ENCODE peak calls at places on chromosomes 4 and X, in five cellular contexts. T, U, K, V and M are unnamed samples.
A peak's percentile ranks its signal among the peaks of the same experiment; 100 is the strongest.

GRCh38 chrX:48864210-48864609 is 28.8 kb upstream of the PCSK1N start:
- DNase-seq in T (peak; percentile 42), U (no peak), K (peak; percentile 1), V (no peak), M (peak; percentile 13)

GRCh38 chr4:8040607-8041006 is 100.9 kb upstream of the AFAP1 start:
- DNase-seq in T (no peak), U (no peak), K (no peak), V (no peak), M (no peak)

GRCh38 chrX:1181131-1181530 is 31.3 kb downstream of the CRLF2 start:
- DNase-seq in T (no peak), U (no peak), K (no peak), V (no peak), M (no peak)

GRCh38 chr4:186204103-186204559 is 12.8 kb downstream of the CYP4V2 start:
- DNase-seq in T (no peak), U (no peak), K (no peak), V (peak; percentile 66), M (peak; percentile 68)

GRCh38 chr4:125357675-125358074 is 42.9 kb downstream of the FAT4 start:
- DNase-seq in T (no peak), U (no peak), K (no peak), V (no peak), M (no peak)

GRCh38 chr4:180808862-180809261 is 1434.3 kb upstream of the TENM3 start:
- DNase-seq in T (no peak), U (no peak), K (no peak), V (peak; percentile 36), M (no peak)

GRCh38 chr4:153244969-153245368 is 40.7 kb downstream of the TRIM2 start:
- DNase-seq in T (no peak), U (no peak), K (no peak), V (no peak), M (no peak)

GRCh38 chr4:24778427-24779225 is 16.7 kb upstream of the SOD3 start:
- DNase-seq in T (no peak), U (peak; percentile 42), K (no peak), V (no peak), M (no peak)

GRCh38 chr4:147754037-147754445 is 22.2 kb downstream of the ARHGAP10 start:
- DNase-seq in T (peak; percentile 79), U (no peak), K (no peak), V (no peak), M (peak; percentile 32)

GRCh38 chrX:41823402-41823801 is 99.4 kb downstream of the GPR82 start:
- DNase-seq in T (no peak), U (no peak), K (peak; percentile 84), V (no peak), M (no peak)

GRCh38 chrX:118553042-118553714 is 57.6 kb downstream of the DOCK11 start:
- DNase-seq in T (no peak), U (no peak), K (no peak), V (no peak), M (no peak)

GRCh38 chrX:106726485-106727437 is at the start of gene RNF128:
- DNase-seq in T (peak; percentile 43), U (no peak), K (peak; percentile 66), V (peak; percentile 76), M (no peak)

GRCh38 chrX:16223385-16223784 is 56.1 kb downstream of the MAGEB17 start:
- DNase-seq in T (no peak), U (no peak), K (no peak), V (no peak), M (no peak)
- H3K9me3 ChIP-seq in T (peaks cover 6% of the 10 kb centered on the region), U (no peaks in the 10 kb centered on the region), K (peaks cover 7% of the 10 kb centered on the region), V (no peaks in the 10 kb centered on the region), M (no peaks in the 10 kb centered on the region)

GRCh38 chr4:160980091-160980490 is 1183.7 kb downstream of the FSTL5 start:
- DNase-seq in T (no peak), U (no peak), K (no peak), V (no peak), M (no peak)

GRCh38 chr4:160983035-160983434 is 1180.8 kb downstream of the FSTL5 start:
- DNase-seq in T (no peak), U (no peak), K (no peak), V (no peak), M (no peak)

DNA sequence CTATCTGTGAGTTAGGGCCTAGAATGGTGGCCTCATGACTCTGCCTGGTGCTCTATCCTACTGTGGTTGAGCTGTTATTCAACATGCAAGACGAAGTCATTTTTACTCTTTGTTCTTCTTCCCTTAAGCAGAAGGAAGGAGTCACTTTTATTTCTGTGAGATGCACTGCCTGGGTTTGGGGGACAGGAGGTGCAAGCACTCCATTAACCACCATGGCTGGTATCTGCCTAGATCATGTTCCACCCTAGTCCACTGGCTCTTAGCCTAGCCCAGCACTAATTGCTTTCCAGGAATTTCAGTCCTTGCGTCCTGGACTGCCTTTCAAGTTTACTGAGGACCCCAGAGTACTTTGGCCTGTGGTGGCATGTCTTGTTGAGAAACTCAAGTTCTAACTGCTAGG is 1182.7 kb downstream of the FSTL5 start:
- DNase-seq in T (no peak), U (no peak), K (no peak), V (no peak), M (no peak)
- H3K9me3 ChIP-seq in T (no peaks in the 10 kb centered on the region), U (no peaks in the 10 kb centered on the region), K (no peaks in the 10 kb centered on the region), V (no peaks in the 10 kb centered on the region), M (no peaks in the 10 kb centered on the region)

DNA sequence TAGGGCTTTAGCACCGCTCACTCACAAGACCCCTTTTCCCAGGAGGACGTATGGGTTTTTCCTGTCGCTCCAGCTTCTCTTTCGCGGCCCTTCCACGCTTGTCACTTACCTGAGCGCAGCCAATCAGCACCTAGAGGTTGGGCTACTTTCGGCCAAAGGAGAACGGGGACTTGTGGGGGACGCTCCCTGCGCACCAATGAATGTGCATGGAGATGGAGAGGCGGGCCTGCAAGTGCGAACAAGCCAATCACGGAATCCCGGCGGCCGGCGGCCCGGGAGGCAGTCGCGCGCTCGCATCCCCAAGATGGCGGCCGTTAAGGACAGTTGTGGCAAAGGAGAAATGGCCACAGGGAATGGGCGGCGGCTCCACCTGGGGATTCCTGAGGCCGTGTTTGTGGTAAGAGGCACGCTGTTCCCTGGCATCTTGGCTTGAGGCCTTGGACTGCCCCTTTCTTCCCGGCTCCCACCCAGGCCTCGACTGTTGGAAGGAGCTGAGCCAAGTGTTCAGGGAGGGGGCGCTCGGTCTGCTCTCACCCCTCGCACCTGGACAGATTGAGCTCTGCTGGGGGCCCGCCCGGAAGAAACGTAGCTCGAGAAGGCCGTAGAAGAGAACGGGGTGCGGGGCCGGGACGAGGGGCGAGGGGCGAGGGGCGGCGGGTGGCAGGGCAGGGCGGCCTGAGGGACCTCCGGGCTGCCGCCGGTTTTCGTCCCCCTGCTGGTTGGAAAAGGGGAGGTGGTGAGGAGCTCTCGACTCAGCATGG is at the start of gene VBP1:
- DNase-seq in T (peak; percentile 93), U (peak; percentile 68), K (peak; percentile 92), V (peak; percentile 94), M (peak; percentile 93)
- H3K9me3 ChIP-seq in T (no peaks in the 10 kb centered on the region), U (no peaks in the 10 kb centered on the region), K (no peaks in the 10 kb centered on the region), V (no peaks in the 10 kb centered on the region), M (no peaks in the 10 kb centered on the region)

GRCh38 chrX:155951237-155951789 is 46.2 kb upstream of the IL9R start:
- DNase-seq in T (no peak), U (no peak), K (no peak), V (no peak), M (no peak)
- H3K9me3 ChIP-seq in T (no peaks in the 10 kb centered on the region), U (no peaks in the 10 kb centered on the region), K (peaks cover 90% of the 10 kb centered on the region), V (no peaks in the 10 kb centered on the region), M (no peaks in the 10 kb centered on the region)